ENCODE peak calls at places on chromosomes 2 and 18, in six cellular contexts. B, C, F, U, A and W are unnamed samples. For H3K9me3, the result is how much of the 10 kb centered on the place peaks cover.

GRCh38 chr2:177265386-177265690 is 811 bp upstream of the NFE2L2 start:
- DNase-seq in B (no peak), C (no peak), F (no peak), U (no peak), A (peak), W (no peak)

GRCh38 chr2:11393711-11394236 is 49.3 kb upstream of the ROCK2 start:
- DNase-seq in B (no peak), C (no peak), F (peak), U (no peak), A (no peak), W (no peak)

GRCh38 chr18:50374170-50374752 is 585 bp upstream of the SKA1 start:
- DNase-seq in B (no peak), C (no peak), F (no peak), U (no peak), A (no peak), W (no peak)

GRCh38 chr2:241763551-241764271 is 12.9 kb upstream of the GAL3ST2 start:
- DNase-seq in B (no peak), C (no peak), F (no peak), U (no peak), A (no peak), W (no peak)

GRCh38 chr2:10521891-10522448 is 73.8 kb upstream of the ODC1 start:
- DNase-seq in B (no peak), C (no peak), F (peak), U (no peak), A (no peak), W (no peak)

GRCh38 chr2:166665991-166666940 is 172.2 kb upstream of the SCN7A start:
- DNase-seq in B (no peak), C (no peak), F (no peak), U (no peak), A (no peak), W (peak)

GRCh38 chr2:42360493-42360889 is 526 bp downstream of the COX7A2L start:
- DNase-seq in B (no peak), C (no peak), F (no peak), U (no peak), A (no peak), W (no peak)

GRCh38 chr2:175414872-175415487 is 233.5 kb upstream of the ATP5MC3 start:
- DNase-seq in B (peak), C (peak), F (peak), U (no peak), A (no peak), W (peak)

GRCh38 chr2:233338046-233338445 is 16.2 kb upstream of the DGKD start:
- DNase-seq in B (no peak), C (no peak), F (no peak), U (no peak), A (peak), W (no peak)

GRCh38 chr18:7637269-7637668 is 70.2 kb downstream of the PTPRM start:
- DNase-seq in B (no peak), C (no peak), F (no peak), U (no peak), A (no peak), W (no peak)

GRCh38 chr2:42675815-42676214 is 88.1 kb downstream of the OXER1 start:
- DNase-seq in B (no peak), C (no peak), F (no peak), U (no peak), A (no peak), W (no peak)

GRCh38 chr2:64826703-64827102 is 162.5 kb upstream of the SLC1A4 start:
- DNase-seq in B (no peak), C (no peak), F (no peak), U (no peak), A (no peak), W (no peak)

GRCh38 chr2:64831977-64832328 is 157.2 kb upstream of the SLC1A4 start:
- DNase-seq in B (no peak), C (no peak), F (no peak), U (no peak), A (no peak), W (no peak)

GRCh38 chr2:64829522-64829921 is 159.7 kb upstream of the SLC1A4 start:
- DNase-seq in B (no peak), C (no peak), F (no peak), U (no peak), A (no peak), W (no peak)

GRCh38 chr2:64832926-64833325 is 156.3 kb upstream of the SLC1A4 start:
- DNase-seq in B (peak), C (no peak), F (no peak), U (no peak), A (no peak), W (no peak)

GRCh38 chr2:64831134-64831976 is 157.8 kb upstream of the SLC1A4 start:
- DNase-seq in B (peak), C (peak), F (peak), U (peak), A (peak), W (peak)
- TF ChIP-seq CTCF in B (peak), C (peak), F (peak), U (peak), A (peak), W (peak)

GRCh38 chr2:219385958-219386520 is 1.7 kb downstream of the DNPEP start:
- DNase-seq in B (no peak), C (no peak), F (no peak), U (no peak), A (no peak), W (no peak)
- H3K4me3 ChIP-seq in B (no peak), C (peak), F (no peak), U (peak), A (no peak), W (no peak)

DNA sequence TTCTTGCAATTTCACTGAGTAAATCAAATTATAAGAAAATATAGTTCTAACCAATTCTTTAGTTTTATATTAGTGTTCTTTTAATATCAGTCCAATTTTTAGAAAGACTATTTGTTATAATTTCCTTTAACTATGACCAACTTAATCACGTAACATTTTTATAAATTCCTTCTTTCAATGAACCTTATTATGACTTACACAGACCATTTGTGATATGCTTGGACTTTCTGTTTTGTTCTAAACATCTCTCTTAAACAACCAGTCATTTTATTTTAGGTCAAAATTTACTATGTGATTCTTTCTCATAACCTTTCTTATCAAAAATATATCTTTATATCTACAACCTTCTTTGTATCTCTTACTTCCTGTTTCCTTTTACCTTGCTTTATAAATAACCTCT is 39.5 kb upstream of the DYNAP start:
- DNase-seq in B (no peak), C (no peak), F (no peak), U (no peak), A (no peak), W (no peak)
- H3K9me3 ChIP-seq in B (under half), C (under half), F (half or more), U (under half), A (under half), W (under half)

GRCh38 chr2:151857650-151858049 is 29.4 kb upstream of the ARL5A start:
- DNase-seq in B (peak), C (no peak), F (no peak), U (no peak), A (no peak), W (no peak)

GRCh38 chr2:151862688-151863087 is 34.5 kb upstream of the ARL5A start:
- DNase-seq in B (no peak), C (no peak), F (no peak), U (no peak), A (no peak), W (no peak)

GRCh38 chr2:151861171-151861570 is 33.0 kb upstream of the ARL5A start:
- DNase-seq in B (no peak), C (no peak), F (no peak), U (no peak), A (no peak), W (no peak)

GRCh38 chr2:151860613-151861146 is 32.5 kb upstream of the ARL5A start:
- DNase-seq in B (peak), C (no peak), F (no peak), U (no peak), A (no peak), W (no peak)

GRCh38 chr2:151860210-151860609 is 32.0 kb upstream of the ARL5A start:
- DNase-seq in B (peak), C (no peak), F (no peak), U (no peak), A (no peak), W (no peak)
- TF ChIP-seq CTCF in B (no peak), C (no peak), F (no peak), U (no peak), A (no peak), W (no peak)